ENCODE peak calls at places on chromosomes 13 and 19, in seven cellular contexts. I, R, M, S, H, G and A are unnamed samples.

GRCh38 chr19:13953021-13953531 is 767 bp downstream of the DCAF15 start:
- DNase-seq in R (no peak), M (no peak), S (no peak), G (no peak), I (peak), H (no peak), A (no peak)

GRCh38 chr19:41863209-41863931 is 3.3 kb downstream of the RPS19 start:
- DNase-seq in H (no peak), G (no peak), R (no peak), M (no peak), S (no peak), I (no peak), A (no peak)

GRCh38 chr19:771332-771785 is 20.4 kb downstream of the MISP start:
- DNase-seq in G (peak), H (peak), I (peak), R (no peak), M (no peak), S (no peak), A (no peak)

GRCh38 chr19:3668331-3669133 is 31.7 kb downstream of the PIP5K1C start:
- DNase-seq in H (no peak), G (no peak), I (no peak), R (no peak), M (no peak), S (no peak), A (no peak)

GRCh38 chr13:50198508-50198907 is 183.3 kb downstream of the KCNRG start:
- DNase-seq in M (no peak), H (no peak), I (peak), G (no peak), R (no peak), S (no peak), A (no peak)

GRCh38 chr19:48746738-48747575 is at the start of gene IZUMO1:
- DNase-seq in R (peak), M (peak), G (peak), S (no peak), H (peak), I (peak), A (peak)

GRCh38 chr19:16571283-16571682 is 932 bp downstream of the SLC35E1 start:
- DNase-seq in H (no peak), R (no peak), I (peak), G (no peak), M (no peak), S (no peak), A (no peak)

GRCh38 chr13:50678464-50679162 is 164.9 kb downstream of the DLEU7 start:
- DNase-seq in G (no peak), H (no peak), I (peak), M (no peak), R (no peak), S (no peak), A (peak)

GRCh38 chr19:5038631-5039271 is 69.8 kb downstream of the KDM4B start:
- DNase-seq in S (no peak), G (no peak), I (peak), H (no peak), R (no peak), M (no peak), A (peak)

GRCh38 chr19:1756264-1756663 is 3.0 kb downstream of the ONECUT3 start:
- DNase-seq in R (no peak), I (no peak), G (no peak), M (no peak), H (no peak), S (no peak), A (no peak)

GRCh38 chr19:22545751-22546150 is 88.4 kb upstream of the ZNF492 start:
- DNase-seq in R (no peak), G (no peak), I (peak), H (peak), S (no peak), M (peak), A (peak)

GRCh38 chr13:73918691-73919090 is 215.5 kb downstream of the KLF12 start:
- DNase-seq in I (no peak), R (no peak), M (no peak), H (no peak), G (no peak), S (no peak), A (no peak)

GRCh38 chr13:40776681-40777165 is 5.7 kb upstream of the MRPS31 start:
- DNase-seq in G (no peak), M (no peak), I (no peak), H (peak), S (peak), R (no peak), A (peak)

GRCh38 chr19:52748336-52748950 is 13.6 kb upstream of the ZNF611 start:
- DNase-seq in H (no peak), I (peak), M (no peak), S (no peak), R (no peak), G (no peak), A (no peak)

GRCh38 chr19:39833464-39834286 is at the start of gene DYRK1B:
- DNase-seq in M (peak), S (peak), G (peak), I (peak), H (peak), R (peak), A (peak)

GRCh38 chr13:21516806-21517205 is 57.7 kb upstream of the ZDHHC20 start:
- DNase-seq in I (no peak), M (no peak), R (no peak), G (no peak), S (no peak), H (no peak), A (no peak)

GRCh38 chr19:42693760-42694350 is 46.4 kb downstream of the PSG3 start:
- DNase-seq in H (no peak), I (peak), R (peak), M (no peak), S (no peak), G (peak), A (peak)

GRCh38 chr19:5966215-5966614 is 11.7 kb downstream of the RANBP3 start:
- DNase-seq in G (no peak), M (no peak), I (peak), R (peak), H (no peak), S (no peak), A (no peak)

GRCh38 chr13:51848674-51849073 is 3.7 kb upstream of the TMEM272 start:
- DNase-seq in H (no peak), G (no peak), I (peak), S (no peak), R (no peak), M (no peak), A (no peak)

GRCh38 chr13:28640861-28641599 is 17.9 kb upstream of the POMP start:
- DNase-seq in R (no peak), H (no peak), I (no peak), G (no peak), S (no peak), M (no peak), A (no peak)

GRCh38 chr19:42286349-42287016 is 15.4 kb upstream of the PRR19 start:
- DNase-seq in H (no peak), M (no peak), I (no peak), S (no peak), R (no peak), G (no peak), A (no peak)

GRCh38 chr13:25778808-25779207 is 273.0 kb downstream of the SHISA2 start:
- DNase-seq in R (no peak), G (no peak), S (no peak), H (no peak), I (no peak), M (no peak), A (no peak)

GRCh38 chr13:29935309-29935981 is 85.0 kb upstream of the UBL3 start:
- DNase-seq in R (no peak), S (no peak), H (peak), G (no peak), I (no peak), M (peak), A (no peak)

GRCh38 chr19:50173144-50173543 is 10.1 kb upstream of the IZUMO2 start:
- DNase-seq in H (peak), M (no peak), S (no peak), I (no peak), G (no peak), R (no peak), A (no peak)

GRCh38 chr19:33212024-33212772 is 13.5 kb downstream of the SLC7A10 start:
- DNase-seq in M (no peak), H (no peak), S (no peak), G (no peak), I (no peak), R (no peak), A (no peak)

GRCh38 chr19:52923782-52924593 is 760 bp upstream of the ZNF888 start:
- DNase-seq in H (no peak), G (peak), I (no peak), R (no peak), M (peak), S (no peak), A (no peak)

GRCh38 chr13:33401238-33401637 is 115.7 kb upstream of the STARD13 start:
- DNase-seq in G (no peak), M (peak), H (no peak), R (no peak), S (no peak), I (no peak), A (no peak)

GRCh38 chr13:51937320-51938290 is 73.6 kb downstream of the ATP7B start:
- DNase-seq in G (no peak), M (no peak), R (no peak), H (no peak), I (no peak), S (no peak), A (no peak)

GRCh38 chr19:13832096-13832495 is 36.9 kb downstream of the ZSWIM4 start:
- DNase-seq in I (no peak), H (no peak), R (no peak), S (no peak), G (no peak), M (no peak), A (no peak)

GRCh38 chr19:6753178-6754031 is 13.8 kb downstream of the SH2D3A start:
- DNase-seq in S (peak), I (peak), G (peak), M (no peak), R (no peak), H (peak), A (no peak)